ENCODE peak calls at places on chromosomes 7 and 10, in six cellular contexts. M is MM.1S, I is brain microvascular endothelial cell, U is thoracic aorta, P is upper lobe of left lung, G is spleen. C is an unnamed sample.
A peak's percentile ranks its signal among the peaks of the same experiment; 100 is the strongest.

GRCh38 chr10:24721254-24722106 is 2.2 kb downstream of the ARHGAP21 start:
- DNase-seq in M (no peak), I (no peak), U (no peak), P (peak; percentile 85), G (peak; percentile 78), C (peak; percentile 22)

GRCh38 chr7:131284702-131285419 is 42.8 kb upstream of the MKLN1 start:
- DNase-seq in M (no peak), I (no peak), U (peak; percentile 47), P (no peak), G (no peak), C (no peak)

GRCh38 chr7:29115130-29115529 is 31.2 kb downstream of the CPVL start:
- DNase-seq in M (no peak), I (no peak), U (no peak), P (no peak), G (no peak), C (no peak)

GRCh38 chr10:58856508-58857240 is 319.8 kb upstream of the PHYHIPL start:
- DNase-seq in M (no peak), I (peak; percentile 97), U (peak; percentile 31), P (no peak), G (no peak), C (no peak)

GRCh38 chr7:143042821-143043271 is 9.3 kb upstream of the OR6V1 start:
- DNase-seq in M (peak; percentile 74), I (no peak), U (no peak), P (no peak), G (no peak), C (no peak)

GRCh38 chr7:10888861-10889260 is 84.8 kb upstream of the PHF14 start:
- DNase-seq in M (no peak), I (no peak), U (no peak), P (no peak), G (no peak), C (no peak)

GRCh38 chr7:98556288-98556687 is 60.8 kb upstream of the NPTX2 start:
- DNase-seq in M (no peak), I (no peak), U (no peak), P (no peak), G (peak; percentile 52), C (no peak)

GRCh38 chr7:68929712-68930395 is 668.4 kb upstream of the AUTS2 start:
- DNase-seq in M (no peak), I (peak; percentile 22), U (no peak), P (no peak), G (no peak), C (no peak)

DNA sequence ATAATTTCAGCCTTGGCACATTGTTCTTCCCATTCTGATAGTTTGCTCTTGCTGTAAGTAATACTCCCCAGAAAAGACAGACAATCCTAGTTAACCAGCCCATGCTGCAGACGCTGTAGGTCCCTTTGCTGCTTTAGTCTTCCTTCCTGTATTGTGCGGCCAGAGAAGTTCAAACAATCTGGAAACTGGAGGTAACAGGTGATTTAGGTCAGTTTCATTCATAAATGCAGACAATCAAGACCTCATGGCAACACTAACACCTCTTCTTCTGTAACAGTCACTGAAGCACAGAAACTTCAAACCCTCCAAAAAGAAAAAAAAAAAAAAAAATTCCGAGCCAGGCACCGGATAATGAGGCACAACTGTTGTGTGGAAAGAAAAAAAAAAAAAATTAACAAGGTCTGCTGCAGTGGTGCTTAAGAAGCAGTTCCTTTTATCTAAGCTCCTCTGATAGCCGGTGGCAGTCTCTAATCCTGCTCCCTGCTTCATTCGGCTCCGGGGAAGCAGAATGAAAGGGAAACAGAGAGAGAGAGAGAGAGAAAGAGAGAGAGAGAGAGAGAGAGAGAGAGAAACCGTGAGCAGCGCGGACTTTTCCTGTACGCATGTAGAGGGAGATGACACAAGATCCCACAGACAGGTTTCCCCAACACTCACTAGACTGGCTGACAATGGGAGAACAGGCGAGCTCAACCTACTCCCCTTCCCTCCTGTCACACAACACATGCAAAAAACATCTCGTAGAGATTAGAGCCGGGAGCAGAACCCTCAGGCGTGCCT is at the start of gene SEMA3A:
- DNase-seq in M (peak; percentile 15), I (peak; percentile 78), U (no peak), P (no peak), G (no peak), C (no peak)
- TF ChIP-seq CTCF in M (no peak), I (peak; percentile 6), U (no peak), P (no peak), G (no peak), C (no peak)

GRCh38 chr10:84743483-84743882 is 415.1 kb downstream of the CCSER2 start:
- DNase-seq in M (peak; percentile 12), I (peak; percentile 9), U (no peak), P (no peak), G (no peak), C (no peak)
- H3K4me3 ChIP-seq in M (no peak overlapping the region), I (no peak overlapping the region), U (no peak overlapping the region), P (no peak overlapping the region), G (no peak overlapping the region), C (no peak overlapping the region)

GRCh38 chr10:98555011-98555619 is 108.4 kb upstream of the HPS1 start:
- DNase-seq in M (no peak), I (no peak), U (no peak), P (no peak), G (no peak), C (no peak)
- H3K27me3 ChIP-seq in M (no peaks in the 10 kb centered on the region), I (no peaks in the 10 kb centered on the region), U (no peaks in the 10 kb centered on the region), P (no peaks in the 10 kb centered on the region), G (peaks cover 3% of the 10 kb centered on the region), C (peaks cover 2% of the 10 kb centered on the region)

DNA sequence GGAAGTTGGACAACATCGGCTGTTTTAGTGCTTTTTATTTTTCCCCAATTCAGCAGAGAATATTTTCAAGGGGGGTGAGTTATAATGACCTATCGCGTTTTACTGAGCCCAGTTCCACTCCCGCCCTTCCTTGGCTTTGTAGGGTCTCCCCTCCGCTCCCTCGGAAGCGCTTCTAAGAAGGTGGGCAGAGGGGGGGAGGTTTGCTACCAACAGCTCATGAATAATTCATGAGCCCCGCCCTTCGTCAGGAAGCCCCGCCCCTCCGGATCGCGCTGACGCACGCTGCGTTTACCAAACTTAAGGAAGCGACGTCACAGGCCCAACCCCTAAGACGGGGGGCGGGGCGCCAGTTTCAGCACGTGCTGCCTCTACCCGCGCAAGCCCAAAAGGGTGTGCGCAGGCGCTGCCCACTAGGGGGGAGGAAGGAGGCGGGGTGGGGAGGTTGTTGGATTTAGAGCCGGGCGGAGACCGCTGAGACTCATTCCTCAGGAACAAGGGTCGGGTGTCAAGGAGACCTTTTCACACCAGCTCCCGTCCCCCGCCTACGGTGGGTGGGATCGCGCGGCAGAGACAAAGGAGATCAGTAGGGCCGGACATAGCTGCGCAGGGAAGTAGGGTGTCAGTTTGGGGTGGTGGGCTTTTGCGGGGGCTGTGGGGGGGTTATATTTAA is 529 bp upstream of the MEPCE start:
- DNase-seq in M (peak; percentile 100), I (peak; percentile 100), U (peak; percentile 100), P (peak; percentile 100), G (peak; percentile 100), C (peak; percentile 100)
- TF ChIP-seq CTCF in M (no peak), I (peak; percentile 21), U (peak; percentile 32), P (peak; percentile 77), G (peak; percentile 76), C (no peak)

GRCh38 chr7:7426686-7427085 is 109.0 kb downstream of the COL28A1 start:
- DNase-seq in M (no peak), I (no peak), U (no peak), P (no peak), G (no peak), C (no peak)
- H3K4me3 ChIP-seq in M (no peak overlapping the region), I (no peak overlapping the region), U (no peak overlapping the region), P (no peak overlapping the region), G (no peak overlapping the region), C (no peak overlapping the region)

GRCh38 chr7:157679607-157680006 is 342.8 kb downstream of the DNAJB6 start:
- DNase-seq in M (no peak), I (no peak), U (no peak), P (no peak), G (peak; percentile 62), C (no peak)
- H3K27me3 ChIP-seq in M (peaks cover 96% of the 10 kb centered on the region), I (peaks cover 6% of the 10 kb centered on the region), U (peaks cover 15% of the 10 kb centered on the region), P (peaks cover 25% of the 10 kb centered on the region), G (peaks cover 74% of the 10 kb centered on the region), C (no peaks in the 10 kb centered on the region)